ENCODE peak calls at places on chromosomes 7 and 10, in nine cellular contexts. One of them, this sample, is unnamed.

GRCh38 chr7:26374665-26375373 is 83.2 kb downstream of the SNX10 start:
- ATAC-seq in naive thymus-derived CD8-positive, alpha-beta T cell: no peak
- ATAC-seq in upper lobe of left lung: no peak
- ATAC-seq in right cardiac atrium: no peak
- ATAC-seq in activated T-cell treated with anti-CD3 and anti-CD28 coated beads, Interleukin-2, amount 50 U/mL, for 72 hours: no peak
- ATAC-seq in foreskin keratinocyte: no peak
- ATAC-seq in central memory CD8-positive, alpha-beta T cell: no peak
- ATAC-seq in CD4-positive, CD25-positive, alpha-beta regulatory T cell: no peak
- ATAC-seq in sciatic nerve: no peak
- ATAC-seq in this sample: no peak

GRCh38 chr10:120599202-120599724 is 142.2 kb downstream of the PLPP4 start:
- ATAC-seq in CD4-positive, CD25-positive, alpha-beta regulatory T cell: no peak
- ATAC-seq in naive thymus-derived CD8-positive, alpha-beta T cell: no peak
- ATAC-seq in upper lobe of left lung: no peak
- ATAC-seq in foreskin keratinocyte: no peak
- ATAC-seq in right cardiac atrium: no peak
- ATAC-seq in activated T-cell treated with anti-CD3 and anti-CD28 coated beads, Interleukin-2, amount 50 U/mL, for 72 hours: no peak
- ATAC-seq in sciatic nerve: peak
- ATAC-seq in central memory CD8-positive, alpha-beta T cell: no peak
- ATAC-seq in this sample: no peak

GRCh38 chr7:82675396-82675795 is 231.8 kb upstream of the CACNA2D1 start:
- ATAC-seq in upper lobe of left lung: no peak
- ATAC-seq in naive thymus-derived CD8-positive, alpha-beta T cell: no peak
- ATAC-seq in central memory CD8-positive, alpha-beta T cell: no peak
- ATAC-seq in activated T-cell treated with anti-CD3 and anti-CD28 coated beads, Interleukin-2, amount 50 U/mL, for 72 hours: no peak
- ATAC-seq in CD4-positive, CD25-positive, alpha-beta regulatory T cell: no peak
- ATAC-seq in foreskin keratinocyte: no peak
- ATAC-seq in right cardiac atrium: no peak
- ATAC-seq in sciatic nerve: no peak
- ATAC-seq in this sample: peak

GRCh38 chr10:46308666-46309450 is 22.1 kb downstream of the ANTXRL start:
- ATAC-seq in foreskin keratinocyte: no peak
- ATAC-seq in CD4-positive, CD25-positive, alpha-beta regulatory T cell: no peak
- ATAC-seq in sciatic nerve: no peak
- ATAC-seq in right cardiac atrium: peak
- ATAC-seq in activated T-cell treated with anti-CD3 and anti-CD28 coated beads, Interleukin-2, amount 50 U/mL, for 72 hours: no peak
- ATAC-seq in central memory CD8-positive, alpha-beta T cell: no peak
- ATAC-seq in upper lobe of left lung: no peak
- ATAC-seq in naive thymus-derived CD8-positive, alpha-beta T cell: no peak
- ATAC-seq in this sample: no peak

GRCh38 chr7:157276731-157277562 is 59.9 kb upstream of the DNAJB6 start:
- ATAC-seq in foreskin keratinocyte: peak
- ATAC-seq in sciatic nerve: no peak
- ATAC-seq in naive thymus-derived CD8-positive, alpha-beta T cell: peak
- ATAC-seq in upper lobe of left lung: no peak
- ATAC-seq in right cardiac atrium: no peak
- ATAC-seq in central memory CD8-positive, alpha-beta T cell: peak
- ATAC-seq in CD4-positive, CD25-positive, alpha-beta regulatory T cell: peak
- ATAC-seq in activated T-cell treated with anti-CD3 and anti-CD28 coated beads, Interleukin-2, amount 50 U/mL, for 72 hours: peak
- ATAC-seq in this sample: peak

GRCh38 chr7:76296743-76297740 is 5.4 kb upstream of the HSPB1 start:
- ATAC-seq in central memory CD8-positive, alpha-beta T cell: no peak
- ATAC-seq in foreskin keratinocyte: peak
- ATAC-seq in sciatic nerve: peak
- ATAC-seq in right cardiac atrium: peak
- ATAC-seq in upper lobe of left lung: peak
- ATAC-seq in CD4-positive, CD25-positive, alpha-beta regulatory T cell: no peak
- ATAC-seq in naive thymus-derived CD8-positive, alpha-beta T cell: no peak
- ATAC-seq in activated T-cell treated with anti-CD3 and anti-CD28 coated beads, Interleukin-2, amount 50 U/mL, for 72 hours: no peak
- ATAC-seq in this sample: no peak

GRCh38 chr10:6399241-6399701 is 180.8 kb downstream of the PRKCQ start:
- ATAC-seq in naive thymus-derived CD8-positive, alpha-beta T cell: no peak
- ATAC-seq in sciatic nerve: peak
- ATAC-seq in CD4-positive, CD25-positive, alpha-beta regulatory T cell: no peak
- ATAC-seq in activated T-cell treated with anti-CD3 and anti-CD28 coated beads, Interleukin-2, amount 50 U/mL, for 72 hours: no peak
- ATAC-seq in upper lobe of left lung: peak
- ATAC-seq in right cardiac atrium: peak
- ATAC-seq in foreskin keratinocyte: no peak
- ATAC-seq in central memory CD8-positive, alpha-beta T cell: no peak
- ATAC-seq in this sample: no peak

GRCh38 chr10:132407243-132407746 is 10.3 kb downstream of the PWWP2B start:
- ATAC-seq in sciatic nerve: peak
- ATAC-seq in central memory CD8-positive, alpha-beta T cell: no peak
- ATAC-seq in activated T-cell treated with anti-CD3 and anti-CD28 coated beads, Interleukin-2, amount 50 U/mL, for 72 hours: no peak
- ATAC-seq in right cardiac atrium: no peak
- ATAC-seq in upper lobe of left lung: peak
- ATAC-seq in naive thymus-derived CD8-positive, alpha-beta T cell: peak
- ATAC-seq in foreskin keratinocyte: no peak
- ATAC-seq in CD4-positive, CD25-positive, alpha-beta regulatory T cell: no peak
- ATAC-seq in this sample: no peak

GRCh38 chr7:104931181-104931781 is 82.7 kb upstream of the KMT2E start:
- ATAC-seq in central memory CD8-positive, alpha-beta T cell: no peak
- ATAC-seq in foreskin keratinocyte: no peak
- ATAC-seq in upper lobe of left lung: no peak
- ATAC-seq in activated T-cell treated with anti-CD3 and anti-CD28 coated beads, Interleukin-2, amount 50 U/mL, for 72 hours: no peak
- ATAC-seq in naive thymus-derived CD8-positive, alpha-beta T cell: no peak
- ATAC-seq in right cardiac atrium: peak
- ATAC-seq in sciatic nerve: peak
- ATAC-seq in CD4-positive, CD25-positive, alpha-beta regulatory T cell: no peak
- ATAC-seq in this sample: peak